ENCODE peak calls at places on chromosomes 12 and 14, in five cellular contexts. W is Right ventricle myocardium superior, Y is type B pancreatic cell, M is ureter, A is posterior cingulate gyrus. O is an unnamed sample.

GRCh38 chr12:51403744-51404143 is 12.5 kb upstream of the GALNT6 start:
- DNase-seq in W (peak; percentile 65), Y (no peak), M (no peak), A (no peak), O (no peak)

GRCh38 chr12:71662861-71663560 is 637 bp downstream of the ZFC3H1 start:
- DNase-seq in W (peak; percentile 75), Y (peak; percentile 78), M (peak; percentile 75), A (peak; percentile 42), O (peak; percentile 85)

GRCh38 chr12:121128908-121129704 is 3.6 kb upstream of the P2RX7 start:
- DNase-seq in W (peak; percentile 89), Y (no peak), M (peak; percentile 85), A (peak; percentile 91), O (peak; percentile 59)

GRCh38 chr12:121456551-121456950 is 56.6 kb downstream of the RNF34 start:
- DNase-seq in W (no peak), Y (no peak), M (no peak), A (no peak), O (no peak)

GRCh38 chr12:101946233-101946611 is 68.8 kb downstream of the DRAM1 start:
- DNase-seq in W (no peak), Y (no peak), M (no peak), A (no peak), O (no peak)

GRCh38 chr14:25042362-25043299 is 7.3 kb downstream of the STXBP6 start:
- DNase-seq in W (no peak), Y (no peak), M (no peak), A (no peak), O (peak; percentile 84)

GRCh38 chr14:54420478-54421116 is 20.6 kb downstream of the CNIH1 start:
- DNase-seq in W (no peak), Y (no peak), M (no peak), A (no peak), O (peak; percentile 53)

GRCh38 chr12:104510145-104510872 is 53.6 kb downstream of the CHST11 start:
- DNase-seq in W (no peak), Y (no peak), M (no peak), A (no peak), O (no peak)

GRCh38 chr12:82517027-82517426 is 158.7 kb downstream of the METTL25 start:
- DNase-seq in W (no peak), Y (no peak), M (no peak), A (no peak), O (no peak)

GRCh38 chr14:92897922-92898599 is 24.9 kb upstream of the CHGA start:
- DNase-seq in W (no peak), Y (no peak), M (no peak), A (no peak), O (no peak)

GRCh38 chr14:73742520-73743238 is 28.5 kb upstream of the PNMA1 start:
- DNase-seq in W (no peak), Y (no peak), M (no peak), A (no peak), O (no peak)

GRCh38 chr12:103632554-103633216 is 45.6 kb downstream of the STAB2 start:
- DNase-seq in W (no peak), Y (peak; percentile 77), M (peak; percentile 45), A (no peak), O (peak; percentile 77)

GRCh38 chr12:89160716-89161123 is 191.6 kb downstream of the DUSP6 start:
- DNase-seq in W (peak; percentile 77), Y (no peak), M (peak; percentile 43), A (no peak), O (peak; percentile 31)

GRCh38 chr12:68521321-68521839 is 89.3 kb upstream of the RAP1B start:
- DNase-seq in W (no peak), Y (no peak), M (no peak), A (no peak), O (no peak)

GRCh38 chr12:18794000-18794399 is 56.1 kb downstream of the CAPZA3 start:
- DNase-seq in W (no peak), Y (no peak), M (no peak), A (no peak), O (no peak)

GRCh38 chr12:68113644-68114043 is 45.9 kb downstream of the IFNG start:
- DNase-seq in W (no peak), Y (no peak), M (no peak), A (no peak), O (no peak)

GRCh38 chr14:68506645-68507405 is 286.0 kb downstream of the ZFP36L1 start:
- DNase-seq in W (no peak), Y (no peak), M (no peak), A (no peak), O (peak; percentile 43)

GRCh38 chr12:44972746-44973421 is 78.0 kb downstream of the DBX2 start:
- DNase-seq in W (no peak), Y (no peak), M (no peak), A (no peak), O (peak; percentile 39)

GRCh38 chr12:26195250-26195640 is at the start of gene SSPN:
- DNase-seq in W (peak; percentile 79), Y (peak; percentile 81), M (peak; percentile 82), A (peak; percentile 58), O (peak; percentile 86)

O was measured in left kidney.